ENCODE peak calls at places on chromosomes 13 and 19, in seven cellular contexts. N is HCT116, T is A549, D is prostate gland, E is IMR-90, U is gastrocnemius medialis, B is uterus. P is an unnamed sample.

GRCh38 chr13:58827904-58828303 is 1196.4 kb downstream of the PCDH17 start:
- DNase-seq in N (no peak), T (no peak), D (no peak), E (no peak), U (no peak), B (no peak), P (no peak)

GRCh38 chr13:41231786-41232185 is 31.6 kb downstream of the MTRF1 start:
- DNase-seq in N (no peak), T (no peak), D (no peak), E (peak; percentile 37), U (no peak), B (no peak), P (no peak)

GRCh38 chr19:14432817-14433453 is at the start of gene PKN1:
- DNase-seq in N (no peak), T (peak; percentile 35), D (no peak), E (no peak), U (no peak), B (peak; percentile 66), P (no peak)

GRCh38 chr13:31168166-31168565 is 6.5 kb upstream of the HSPH1 start:
- DNase-seq in N (no peak), T (no peak), D (no peak), E (no peak), U (no peak), B (no peak), P (no peak)

GRCh38 chr13:112947796-112948195 is 21.2 kb upstream of the MCF2L start:
- DNase-seq in N (no peak), T (no peak), D (no peak), E (no peak), U (no peak), B (no peak), P (no peak)

GRCh38 chr13:29427937-29428309 is 167.6 kb downstream of the SLC7A1 start:
- DNase-seq in N (no peak), T (no peak), D (no peak), E (no peak), U (no peak), B (no peak), P (no peak)

GRCh38 chr19:6204212-6204611 is 68.7 kb downstream of the ACSBG2 start:
- DNase-seq in N (no peak), T (no peak), D (no peak), E (no peak), U (no peak), B (no peak), P (peak; percentile 52)

GRCh38 chr13:101115762-101116161 is 300.5 kb downstream of the NALCN start:
- DNase-seq in N (no peak), T (no peak), D (no peak), E (no peak), U (no peak), B (no peak), P (no peak)

GRCh38 chr19:15292847-15293582 is 39.3 kb downstream of the BRD4 start:
- DNase-seq in N (no peak), T (no peak), D (no peak), E (no peak), U (peak; percentile 44), B (no peak), P (no peak)

GRCh38 chr19:54478677-54479266 is 5.7 kb upstream of the CDC42EP5 start:
- DNase-seq in N (peak; percentile 53), T (no peak), D (no peak), E (peak; percentile 49), U (no peak), B (no peak), P (no peak)

GRCh38 chr13:79870123-79870522 is 389.2 kb downstream of the NDFIP2 start:
- DNase-seq in N (no peak), T (no peak), D (no peak), E (peak; percentile 28), U (no peak), B (no peak), P (no peak)

DNA sequence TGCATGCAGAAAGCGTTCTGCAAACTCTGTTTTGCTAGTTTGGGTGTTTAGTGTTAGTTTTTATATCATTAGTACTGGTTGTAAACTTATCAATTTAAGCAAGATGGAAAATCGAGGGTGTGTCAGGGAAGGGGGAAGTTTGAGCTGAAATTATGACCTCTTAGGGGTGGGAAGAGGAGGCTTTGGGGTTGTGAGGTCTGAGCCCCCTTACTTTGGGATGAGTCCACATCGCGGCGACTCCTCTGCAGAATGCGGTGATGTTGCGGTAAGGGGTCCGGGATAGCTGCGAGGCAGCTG is 745 bp upstream of the NDUFS7 start:
- DNase-seq in N (no peak), T (peak; percentile 37), D (no peak), E (no peak), U (no peak), B (no peak), P (no peak)
- H3K4me3 ChIP-seq in N (no peak overlapping the region), T (no peak overlapping the region), D (no peak overlapping the region), E (no peak overlapping the region), U (no peak overlapping the region), B (no peak overlapping the region), P (peak overlapping the region; percentile 99)

GRCh38 chr19:1395194-1396018 is 5.9 kb downstream of the GAMT start:
- DNase-seq in N (no peak), T (no peak), D (no peak), E (no peak), U (no peak), B (no peak), P (no peak)
- TF ChIP-seq POLR2A in N (peak; percentile 28), T (no peak), D (no peak), E (no peak), U (no peak), B (no peak), P (no peak)

GRCh38 chr19:43525836-43526771 is 897 bp downstream of the ETHE1 start:
- DNase-seq in N (no peak), T (no peak), D (peak; percentile 24), E (peak; percentile 9), U (peak; percentile 9), B (peak; percentile 28), P (peak; percentile 35)
- H3K4me1 ChIP-seq in N (peaks cover 68% of the 10 kb centered on the region), T (peaks cover 30% of the 10 kb centered on the region), D (peaks cover 4% of the 10 kb centered on the region), E (peaks cover 4% of the 10 kb centered on the region), U (peaks cover 22% of the 10 kb centered on the region), B (no peaks in the 10 kb centered on the region), P (peaks cover 4% of the 10 kb centered on the region)

GRCh38 chr19:46107371-46107770 is 17.1 kb downstream of the IGFL3 start:
- DNase-seq in N (no peak), T (no peak), D (no peak), E (peak; percentile 28), U (no peak), B (no peak), P (peak; percentile 86)
- H3K4me3 ChIP-seq in N (no peak overlapping the region), T (no peak overlapping the region), D (no peak overlapping the region), E (no peak overlapping the region), U (no peak overlapping the region), B (no peak overlapping the region), P (no peak overlapping the region)

GRCh38 chr13:91632071-91632470 is 233.7 kb downstream of the GPC5 start:
- DNase-seq in N (no peak), T (no peak), D (no peak), E (peak; percentile 12), U (no peak), B (no peak), P (no peak)
- TF ChIP-seq POLR2A in N (no peak), T (no peak), D (no peak), E (no peak), U (no peak), B (no peak), P (no peak)

GRCh38 chr19:16306728-16307402 is 17.8 kb upstream of the KLF2 start:
- DNase-seq in N (no peak), T (no peak), D (no peak), E (no peak), U (no peak), B (no peak), P (no peak)

GRCh38 chr19:16303755-16304154 is 20.9 kb upstream of the KLF2 start:
- DNase-seq in N (no peak), T (no peak), D (no peak), E (no peak), U (no peak), B (peak; percentile 70), P (no peak)

GRCh38 chr19:16308081-16308480 is 16.5 kb upstream of the KLF2 start:
- DNase-seq in N (no peak), T (no peak), D (no peak), E (no peak), U (no peak), B (no peak), P (no peak)

GRCh38 chr19:16309653-16310052 is 15.0 kb upstream of the KLF2 start:
- DNase-seq in N (no peak), T (no peak), D (no peak), E (no peak), U (no peak), B (no peak), P (no peak)
- H3K4me1 ChIP-seq in N (peaks cover 3% of the 10 kb centered on the region), T (no peaks in the 10 kb centered on the region), D (no peaks in the 10 kb centered on the region), E (no peaks in the 10 kb centered on the region), U (no peaks in the 10 kb centered on the region), B (no peaks in the 10 kb centered on the region), P (no peaks in the 10 kb centered on the region)

DNA sequence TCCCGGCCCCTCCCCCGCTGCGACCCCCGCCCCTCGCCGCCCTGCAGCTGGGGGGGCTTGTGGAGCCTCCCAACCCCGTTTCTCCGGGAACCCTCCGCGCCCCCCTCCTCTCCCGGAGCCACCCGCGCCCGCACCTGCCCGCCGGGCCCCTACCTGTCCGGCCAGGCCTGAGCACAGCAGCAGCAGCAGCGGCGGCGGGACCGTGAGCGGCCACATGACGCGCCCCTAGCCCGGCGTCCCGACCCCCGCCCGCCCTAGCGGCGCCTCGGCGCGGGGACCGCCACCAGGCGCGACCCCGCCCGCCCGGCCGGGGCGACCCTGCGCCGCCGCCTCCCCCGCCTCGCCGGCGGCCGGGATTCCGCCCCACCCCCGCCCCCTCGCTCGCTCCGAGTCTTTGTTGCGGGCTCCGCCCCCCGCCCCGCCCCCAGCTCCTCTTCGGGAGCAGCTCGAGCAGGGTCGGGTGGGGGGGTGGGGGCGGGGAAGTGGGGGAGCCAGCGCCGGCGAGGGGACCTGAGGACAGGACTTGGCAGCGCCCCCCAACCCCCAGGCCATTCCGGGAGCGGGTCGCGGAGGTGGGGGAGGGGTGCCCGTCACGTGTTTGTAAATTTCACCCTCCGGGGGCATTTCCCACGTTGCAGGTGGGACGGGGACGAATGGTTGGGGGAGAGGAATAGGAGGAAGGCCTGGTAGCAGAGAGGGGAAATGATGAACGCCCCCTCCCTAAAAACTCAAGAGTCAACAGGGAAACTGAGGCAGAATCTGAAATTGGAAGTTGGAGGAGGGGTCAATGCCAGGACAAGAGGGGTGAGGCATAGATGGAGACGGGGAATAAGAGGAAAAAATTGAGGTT is at the start of gene OLFM2:
- DNase-seq in N (no peak), T (no peak), D (no peak), E (no peak), U (no peak), B (peak; percentile 54), P (no peak)
- H3K4me3 ChIP-seq in N (peak within 1 kb of the TSS; percentile 69), T (peak within 1 kb of the TSS; percentile 56), D (peak within 1 kb of the TSS; percentile 52), E (peak within 1 kb of the TSS; percentile 42), U (peak within 1 kb of the TSS; percentile 41), B (peak within 1 kb of the TSS; percentile 40), P (peak within 1 kb of the TSS; percentile 58)

DNA sequence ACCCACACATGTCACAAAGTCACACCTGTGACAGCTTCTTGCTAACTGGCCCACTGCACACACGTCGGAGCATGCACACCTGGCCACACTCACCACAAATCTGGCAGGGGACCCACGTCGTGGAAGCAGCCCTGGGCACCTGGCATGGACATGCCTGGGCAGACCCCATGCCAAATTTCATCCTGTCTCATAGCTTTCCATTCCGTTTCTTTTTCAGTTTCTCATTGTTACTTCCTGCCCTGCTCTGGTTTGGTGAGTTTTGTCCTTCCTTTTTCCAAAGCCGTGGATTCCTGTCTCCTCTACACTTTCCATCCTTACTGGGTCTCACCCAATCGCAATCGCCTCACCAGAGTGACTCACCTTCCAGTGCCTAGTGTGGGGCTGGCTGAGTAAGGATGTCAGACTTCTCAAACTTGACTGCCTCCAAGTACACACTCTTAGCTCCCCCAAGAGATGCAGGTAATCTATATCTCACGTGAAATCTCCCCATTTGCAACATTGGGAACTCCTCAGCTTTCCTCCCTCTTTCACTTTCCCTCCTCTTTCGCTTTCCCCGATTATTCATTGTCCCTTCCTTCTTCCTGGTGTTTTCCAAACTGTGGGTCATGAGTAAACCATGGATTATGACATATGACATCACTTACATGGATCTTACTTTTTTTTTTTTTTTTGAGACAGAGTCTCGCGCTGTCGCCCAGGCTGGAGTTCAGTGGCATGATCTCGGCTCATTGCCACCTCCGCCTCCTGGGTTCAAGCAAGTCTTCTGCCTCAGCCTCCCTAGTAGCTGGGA is 1.6 kb upstream of the BBC3 start:
- DNase-seq in N (no peak), T (no peak), D (peak; percentile 65), E (peak; percentile 82), U (no peak), B (no peak), P (peak; percentile 67)
- TF ChIP-seq POLR2A in N (no peak), T (no peak), D (no peak), E (no peak), U (no peak), B (no peak), P (no peak)

P was measured in breast epithelium.